ENCODE peak calls at places on chromosomes 5 and 9, in eight cellular contexts. One of them, this sample, is unnamed.

GRCh38 chr5:96651948-96652753 is 10.0 kb upstream of the CAST start:
- DNase-seq in AG04450: no peak
- DNase-seq in MV-4-11: no peak
- DNase-seq in Calu3: peak; percentile 55
- DNase-seq in stimulated activated CD8-positive, alpha-beta memory T cell treated with anti-CD3 and anti-CD28 coated beads, Interleukin-7, amount 100 ng/mL, for 1 hour: no peak
- DNase-seq in Caco-2: no peak
- DNase-seq in activated effector memory CD4-positive, alpha-beta T cell treated with Interleukin-2 at 50 U/mL for 16 hours: no peak
- DNase-seq in ELR: peak; percentile 57
- DNase-seq in this sample: peak; percentile 11

GRCh38 chr9:116868212-116868611 is 181.1 kb downstream of the TRIM32 start:
- DNase-seq in AG04450: no peak
- DNase-seq in MV-4-11: no peak
- DNase-seq in Calu3: peak; percentile 5
- DNase-seq in stimulated activated CD8-positive, alpha-beta memory T cell treated with anti-CD3 and anti-CD28 coated beads, Interleukin-7, amount 100 ng/mL, for 1 hour: no peak
- DNase-seq in Caco-2: peak; percentile 8
- DNase-seq in activated effector memory CD4-positive, alpha-beta T cell treated with Interleukin-2 at 50 U/mL for 16 hours: no peak
- DNase-seq in ELR: no peak
- DNase-seq in this sample: no peak

GRCh38 chr9:118418887-118419620 is 714.9 kb downstream of the TLR4 start:
- DNase-seq in AG04450: no peak
- DNase-seq in MV-4-11: no peak
- DNase-seq in Calu3: no peak
- DNase-seq in stimulated activated CD8-positive, alpha-beta memory T cell treated with anti-CD3 and anti-CD28 coated beads, Interleukin-7, amount 100 ng/mL, for 1 hour: no peak
- DNase-seq in Caco-2: no peak
- DNase-seq in activated effector memory CD4-positive, alpha-beta T cell treated with Interleukin-2 at 50 U/mL for 16 hours: no peak
- DNase-seq in ELR: peak; percentile 1
- DNase-seq in this sample: no peak

GRCh38 chr9:133574791-133575672 is 34.2 kb downstream of the FAM163B start:
- DNase-seq in AG04450: no peak
- DNase-seq in MV-4-11: no peak
- DNase-seq in Calu3: no peak
- DNase-seq in stimulated activated CD8-positive, alpha-beta memory T cell treated with anti-CD3 and anti-CD28 coated beads, Interleukin-7, amount 100 ng/mL, for 1 hour: no peak
- DNase-seq in Caco-2: no peak
- DNase-seq in activated effector memory CD4-positive, alpha-beta T cell treated with Interleukin-2 at 50 U/mL for 16 hours: no peak
- DNase-seq in ELR: no peak
- DNase-seq in this sample: no peak

GRCh38 chr5:6810641-6811405 is 97.6 kb downstream of the TENT4A start:
- DNase-seq in AG04450: no peak
- DNase-seq in MV-4-11: no peak
- DNase-seq in Calu3: no peak
- DNase-seq in stimulated activated CD8-positive, alpha-beta memory T cell treated with anti-CD3 and anti-CD28 coated beads, Interleukin-7, amount 100 ng/mL, for 1 hour: no peak
- DNase-seq in Caco-2: no peak
- DNase-seq in activated effector memory CD4-positive, alpha-beta T cell treated with Interleukin-2 at 50 U/mL for 16 hours: no peak
- DNase-seq in ELR: no peak
- DNase-seq in this sample: no peak

GRCh38 chr9:94872921-94873511 is 146.5 kb downstream of the AOPEP start:
- DNase-seq in AG04450: no peak
- DNase-seq in MV-4-11: no peak
- DNase-seq in Calu3: no peak
- DNase-seq in stimulated activated CD8-positive, alpha-beta memory T cell treated with anti-CD3 and anti-CD28 coated beads, Interleukin-7, amount 100 ng/mL, for 1 hour: no peak
- DNase-seq in Caco-2: no peak
- DNase-seq in activated effector memory CD4-positive, alpha-beta T cell treated with Interleukin-2 at 50 U/mL for 16 hours: no peak
- DNase-seq in ELR: peak; percentile 52
- DNase-seq in this sample: no peak

GRCh38 chr9:116223926-116224325 is 70.3 kb downstream of the PAPPA start:
- DNase-seq in AG04450: no peak
- DNase-seq in MV-4-11: no peak
- DNase-seq in Calu3: no peak
- DNase-seq in stimulated activated CD8-positive, alpha-beta memory T cell treated with anti-CD3 and anti-CD28 coated beads, Interleukin-7, amount 100 ng/mL, for 1 hour: no peak
- DNase-seq in Caco-2: no peak
- DNase-seq in activated effector memory CD4-positive, alpha-beta T cell treated with Interleukin-2 at 50 U/mL for 16 hours: no peak
- DNase-seq in ELR: no peak
- DNase-seq in this sample: no peak

GRCh38 chr9:112232233-112232632 is 57.1 kb upstream of the SUSD1 start:
- DNase-seq in AG04450: no peak
- DNase-seq in MV-4-11: no peak
- DNase-seq in Calu3: no peak
- DNase-seq in stimulated activated CD8-positive, alpha-beta memory T cell treated with anti-CD3 and anti-CD28 coated beads, Interleukin-7, amount 100 ng/mL, for 1 hour: no peak
- DNase-seq in Caco-2: no peak
- DNase-seq in activated effector memory CD4-positive, alpha-beta T cell treated with Interleukin-2 at 50 U/mL for 16 hours: no peak
- DNase-seq in ELR: no peak
- DNase-seq in this sample: no peak

GRCh38 chr5:160061770-160062169 is 52.8 kb downstream of the TTC1 start:
- DNase-seq in AG04450: no peak
- DNase-seq in MV-4-11: no peak
- DNase-seq in Calu3: no peak
- DNase-seq in stimulated activated CD8-positive, alpha-beta memory T cell treated with anti-CD3 and anti-CD28 coated beads, Interleukin-7, amount 100 ng/mL, for 1 hour: no peak
- DNase-seq in Caco-2: no peak
- DNase-seq in activated effector memory CD4-positive, alpha-beta T cell treated with Interleukin-2 at 50 U/mL for 16 hours: no peak
- DNase-seq in ELR: no peak
- DNase-seq in this sample: no peak

GRCh38 chr5:168528521-168529360 is at the start of gene FBLL1:
- DNase-seq in AG04450: no peak
- DNase-seq in MV-4-11: peak; percentile 2
- DNase-seq in Calu3: peak; percentile 59
- DNase-seq in stimulated activated CD8-positive, alpha-beta memory T cell treated with anti-CD3 and anti-CD28 coated beads, Interleukin-7, amount 100 ng/mL, for 1 hour: no peak
- DNase-seq in Caco-2: peak; percentile 45
- DNase-seq in activated effector memory CD4-positive, alpha-beta T cell treated with Interleukin-2 at 50 U/mL for 16 hours: no peak
- DNase-seq in ELR: peak; percentile 24
- DNase-seq in this sample: no peak

GRCh38 chr9:95989304-95989703 is 113.8 kb downstream of the ERCC6L2 start:
- DNase-seq in AG04450: no peak
- DNase-seq in MV-4-11: no peak
- DNase-seq in Calu3: no peak
- DNase-seq in stimulated activated CD8-positive, alpha-beta memory T cell treated with anti-CD3 and anti-CD28 coated beads, Interleukin-7, amount 100 ng/mL, for 1 hour: no peak
- DNase-seq in Caco-2: no peak
- DNase-seq in activated effector memory CD4-positive, alpha-beta T cell treated with Interleukin-2 at 50 U/mL for 16 hours: no peak
- DNase-seq in ELR: peak; percentile 10
- DNase-seq in this sample: no peak

GRCh38 chr5:66616495-66617222 is 20.5 kb downstream of the MAST4 start:
- DNase-seq in AG04450: no peak
- DNase-seq in MV-4-11: no peak
- DNase-seq in Calu3: no peak
- DNase-seq in stimulated activated CD8-positive, alpha-beta memory T cell treated with anti-CD3 and anti-CD28 coated beads, Interleukin-7, amount 100 ng/mL, for 1 hour: no peak
- DNase-seq in Caco-2: no peak
- DNase-seq in activated effector memory CD4-positive, alpha-beta T cell treated with Interleukin-2 at 50 U/mL for 16 hours: no peak
- DNase-seq in ELR: no peak
- DNase-seq in this sample: no peak

GRCh38 chr9:123026425-123026824 is 7.0 kb upstream of the GPR21 start:
- DNase-seq in AG04450: no peak
- DNase-seq in MV-4-11: no peak
- DNase-seq in Calu3: no peak
- DNase-seq in stimulated activated CD8-positive, alpha-beta memory T cell treated with anti-CD3 and anti-CD28 coated beads, Interleukin-7, amount 100 ng/mL, for 1 hour: no peak
- DNase-seq in Caco-2: no peak
- DNase-seq in activated effector memory CD4-positive, alpha-beta T cell treated with Interleukin-2 at 50 U/mL for 16 hours: no peak
- DNase-seq in ELR: no peak
- DNase-seq in this sample: no peak

GRCh38 chr5:149358294-149358651 is 427 bp downstream of the PCYOX1L start:
- DNase-seq in AG04450: no peak
- DNase-seq in MV-4-11: peak; percentile 57
- DNase-seq in Calu3: peak; percentile 35
- DNase-seq in stimulated activated CD8-positive, alpha-beta memory T cell treated with anti-CD3 and anti-CD28 coated beads, Interleukin-7, amount 100 ng/mL, for 1 hour: peak; percentile 15
- DNase-seq in Caco-2: no peak
- DNase-seq in activated effector memory CD4-positive, alpha-beta T cell treated with Interleukin-2 at 50 U/mL for 16 hours: peak; percentile 19
- DNase-seq in ELR: peak; percentile 25
- DNase-seq in this sample: peak; percentile 45

GRCh38 chr9:115158666-115159481 is 40.9 kb upstream of the TNC start:
- DNase-seq in AG04450: no peak
- DNase-seq in MV-4-11: no peak
- DNase-seq in Calu3: no peak
- DNase-seq in stimulated activated CD8-positive, alpha-beta memory T cell treated with anti-CD3 and anti-CD28 coated beads, Interleukin-7, amount 100 ng/mL, for 1 hour: no peak
- DNase-seq in Caco-2: no peak
- DNase-seq in activated effector memory CD4-positive, alpha-beta T cell treated with Interleukin-2 at 50 U/mL for 16 hours: no peak
- DNase-seq in ELR: peak; percentile 33
- DNase-seq in this sample: no peak

GRCh38 chr5:55699041-55699688 is 13.0 kb downstream of the SLC38A9 start:
- DNase-seq in AG04450: no peak
- DNase-seq in MV-4-11: peak; percentile 7
- DNase-seq in Calu3: no peak
- DNase-seq in stimulated activated CD8-positive, alpha-beta memory T cell treated with anti-CD3 and anti-CD28 coated beads, Interleukin-7, amount 100 ng/mL, for 1 hour: no peak
- DNase-seq in Caco-2: no peak
- DNase-seq in activated effector memory CD4-positive, alpha-beta T cell treated with Interleukin-2 at 50 U/mL for 16 hours: no peak
- DNase-seq in ELR: no peak
- DNase-seq in this sample: no peak

GRCh38 chr5:17896605-17897004 is 262.3 kb downstream of the TAF11L14 start:
- DNase-seq in AG04450: no peak
- DNase-seq in MV-4-11: peak; percentile 71
- DNase-seq in Calu3: no peak
- DNase-seq in stimulated activated CD8-positive, alpha-beta memory T cell treated with anti-CD3 and anti-CD28 coated beads, Interleukin-7, amount 100 ng/mL, for 1 hour: no peak
- DNase-seq in Caco-2: no peak
- DNase-seq in activated effector memory CD4-positive, alpha-beta T cell treated with Interleukin-2 at 50 U/mL for 16 hours: no peak
- DNase-seq in ELR: no peak
- DNase-seq in this sample: peak; percentile 19

GRCh38 chr9:124357591-124358361 is 57.5 kb downstream of the PSMB7 start:
- DNase-seq in AG04450: no peak
- DNase-seq in MV-4-11: no peak
- DNase-seq in Calu3: no peak
- DNase-seq in stimulated activated CD8-positive, alpha-beta memory T cell treated with anti-CD3 and anti-CD28 coated beads, Interleukin-7, amount 100 ng/mL, for 1 hour: no peak
- DNase-seq in Caco-2: no peak
- DNase-seq in activated effector memory CD4-positive, alpha-beta T cell treated with Interleukin-2 at 50 U/mL for 16 hours: no peak
- DNase-seq in ELR: no peak
- DNase-seq in this sample: no peak

GRCh38 chr5:151038801-151039238 is 18.4 kb downstream of the GPX3 start:
- DNase-seq in AG04450: no peak
- DNase-seq in MV-4-11: no peak
- DNase-seq in Calu3: no peak
- DNase-seq in stimulated activated CD8-positive, alpha-beta memory T cell treated with anti-CD3 and anti-CD28 coated beads, Interleukin-7, amount 100 ng/mL, for 1 hour: no peak
- DNase-seq in Caco-2: no peak
- DNase-seq in activated effector memory CD4-positive, alpha-beta T cell treated with Interleukin-2 at 50 U/mL for 16 hours: no peak
- DNase-seq in ELR: peak; percentile 72
- DNase-seq in this sample: no peak

GRCh38 chr5:16489322-16489791 is 23.8 kb upstream of the ZNF622 start:
- DNase-seq in AG04450: peak; percentile 18
- DNase-seq in MV-4-11: peak; percentile 45
- DNase-seq in Calu3: peak; percentile 23
- DNase-seq in stimulated activated CD8-positive, alpha-beta memory T cell treated with anti-CD3 and anti-CD28 coated beads, Interleukin-7, amount 100 ng/mL, for 1 hour: no peak
- DNase-seq in Caco-2: peak; percentile 48
- DNase-seq in activated effector memory CD4-positive, alpha-beta T cell treated with Interleukin-2 at 50 U/mL for 16 hours: no peak
- DNase-seq in ELR: peak; percentile 72
- DNase-seq in this sample: peak; percentile 40

GRCh38 chr5:161544350-161544765 is 2.2 kb downstream of the GABRB2 start:
- DNase-seq in AG04450: no peak
- DNase-seq in MV-4-11: peak; percentile 31
- DNase-seq in Calu3: peak; percentile 55
- DNase-seq in stimulated activated CD8-positive, alpha-beta memory T cell treated with anti-CD3 and anti-CD28 coated beads, Interleukin-7, amount 100 ng/mL, for 1 hour: no peak
- DNase-seq in Caco-2: peak; percentile 57
- DNase-seq in activated effector memory CD4-positive, alpha-beta T cell treated with Interleukin-2 at 50 U/mL for 16 hours: no peak
- DNase-seq in ELR: peak; percentile 23
- DNase-seq in this sample: peak; percentile 35

GRCh38 chr9:21553441-21553840 is 71.3 kb upstream of the IFNE start:
- DNase-seq in AG04450: no peak
- DNase-seq in MV-4-11: no peak
- DNase-seq in Calu3: no peak
- DNase-seq in stimulated activated CD8-positive, alpha-beta memory T cell treated with anti-CD3 and anti-CD28 coated beads, Interleukin-7, amount 100 ng/mL, for 1 hour: no peak
- DNase-seq in Caco-2: no peak
- DNase-seq in activated effector memory CD4-positive, alpha-beta T cell treated with Interleukin-2 at 50 U/mL for 16 hours: no peak
- DNase-seq in ELR: no peak
- DNase-seq in this sample: no peak